ENCODE peak calls at places on chromosomes 6 and 20, in nine cellular contexts. M is endothelial cell; I is stimulated activated CD4-positive, alpha-beta T cell treated with anti-CD3 and anti-CD28 coated beads, TNF-alpha, amount 100 ng/mL, for 4 hours; N is left ventricle myocardium inferior; O is T-helper 9 cell; Y is endodermal cell; F is heart right ventricle; Z is NCI-H748 treated with DMSO at 0.1 percent for 48 hours; R is H54. V is an unnamed sample.

GRCh38 chr6:120055071-120055470 is 705.5 kb upstream of the MAN1A1 start:
- DNase-seq in M (no peak), I (no peak), N (no peak), O (no peak), Y (no peak), F (no peak), Z (no peak), R (no peak), V (no peak)

GRCh38 chr20:34891166-34892062 is 15.0 kb downstream of the ACSS2 start:
- DNase-seq in M (no peak), I (no peak), N (no peak), O (no peak), Y (no peak), F (no peak), Z (no peak), R (no peak), V (no peak)

GRCh38 chr6:47733879-47734558 is 35.6 kb downstream of the ADGRF4 start:
- DNase-seq in M (no peak), I (no peak), N (no peak), O (no peak), Y (no peak), F (no peak), Z (peak), R (no peak), V (no peak)

GRCh38 chr6:105492706-105493673 is 90.1 kb upstream of the PREP start:
- DNase-seq in M (no peak), I (no peak), N (no peak), O (no peak), Y (no peak), F (no peak), Z (no peak), R (no peak), V (no peak)

GRCh38 chr6:16130437-16130891 is 1.6 kb downstream of the MYLIP start:
- DNase-seq in M (no peak), I (no peak), N (no peak), O (no peak), Y (no peak), F (no peak), Z (peak), R (no peak), V (no peak)

GRCh38 chr6:2900221-2900807 is 2.8 kb downstream of the SERPINB9 start:
- DNase-seq in M (no peak), I (no peak), N (no peak), O (no peak), Y (no peak), F (no peak), Z (no peak), R (no peak), V (no peak)

GRCh38 chr6:69069881-69070280 is 434.8 kb downstream of the ADGRB3 start:
- DNase-seq in M (no peak), I (no peak), N (no peak), O (no peak), Y (no peak), F (no peak), Z (no peak), R (no peak), V (no peak)

GRCh38 chr6:159097256-159097655 is 52.5 kb upstream of the TAGAP start:
- DNase-seq in M (no peak), I (no peak), N (no peak), O (no peak), Y (peak), F (no peak), Z (no peak), R (no peak), V (no peak)

GRCh38 chr6:31829633-31830492 is 2.3 kb downstream of the HSPA1B start:
- DNase-seq in M (no peak), I (no peak), N (no peak), O (no peak), Y (no peak), F (no peak), Z (peak), R (no peak), V (no peak)

GRCh38 chr6:169344651-169345050 is 91.0 kb upstream of the THBS2 start:
- DNase-seq in M (no peak), I (no peak), N (no peak), O (no peak), Y (no peak), F (no peak), Z (no peak), R (no peak), V (no peak)

GRCh38 chr6:57305754-57306153 is 11.7 kb upstream of the PRIM2 start:
- DNase-seq in M (no peak), I (no peak), N (no peak), O (no peak), Y (no peak), F (no peak), Z (no peak), R (no peak), V (no peak)